ENCODE peak calls at places on chromosomes 13 and 19, in seven cellular contexts. E, W, T, B, U, N and R are unnamed samples.
A peak's percentile ranks its signal among the peaks of the same experiment; 100 is the strongest.

GRCh38 chr13:112655898-112656297 is 33.9 kb upstream of the ATP11A start:
- DNase-seq in U (no peak), B (no peak), N (no peak), E (no peak), W (no peak), T (no peak), R (no peak)

GRCh38 chr19:16139752-16140151 is 3.7 kb upstream of the HSH2D start:
- DNase-seq in B (no peak), N (no peak), T (peak; percentile 84), W (no peak), U (no peak), E (no peak), R (no peak)

GRCh38 chr13:43583331-43583730 is 203.4 kb downstream of the ENOX1 start:
- DNase-seq in W (no peak), N (no peak), E (no peak), U (no peak), T (no peak), B (no peak), R (no peak)

GRCh38 chr13:19587635-19588300 is 26.4 kb upstream of the TPTE2 start:
- DNase-seq in N (peak; percentile 70), W (peak; percentile 47), E (peak; percentile 27), U (no peak), T (no peak), B (peak; percentile 45), R (peak; percentile 70)

GRCh38 chr19:35363711-35364425 is 5.6 kb downstream of the FFAR3 start:
- DNase-seq in E (no peak), W (no peak), N (no peak), T (no peak), B (no peak), U (no peak), R (no peak)

GRCh38 chr19:10074153-10074552 is 12.0 kb upstream of the SHFL start:
- DNase-seq in W (peak; percentile 79), E (peak; percentile 40), U (no peak), T (no peak), N (peak; percentile 60), B (no peak), R (no peak)

GRCh38 chr13:69198706-69199105 is 908.9 kb upstream of the ATXN8OS start:
- DNase-seq in U (no peak), T (no peak), N (no peak), E (no peak), B (peak; percentile 42), W (no peak), R (no peak)

GRCh38 chr13:19910336-19911072 is 47.1 kb upstream of the ZMYM5 start:
- DNase-seq in N (no peak), T (no peak), E (peak; percentile 43), U (no peak), B (no peak), W (no peak), R (no peak)

GRCh38 chr13:99704390-99704789 is 203.1 kb downstream of the TM9SF2 start:
- DNase-seq in E (no peak), B (no peak), U (no peak), W (no peak), T (no peak), N (no peak), R (no peak)

GRCh38 chr13:37453246-37453645 is 145.3 kb downstream of the POSTN start:
- DNase-seq in U (no peak), N (no peak), W (no peak), B (no peak), E (no peak), T (no peak), R (no peak)

GRCh38 chr13:36673838-36674326 is at the start of gene SERTM1:
- DNase-seq in N (no peak), B (peak; percentile 82), W (no peak), U (peak; percentile 81), T (no peak), E (no peak), R (no peak)

GRCh38 chr19:58170860-58171259 is 12.0 kb upstream of the ZNF274 start:
- DNase-seq in W (no peak), B (no peak), U (no peak), E (no peak), N (no peak), T (no peak), R (peak; percentile 38)

DNA sequence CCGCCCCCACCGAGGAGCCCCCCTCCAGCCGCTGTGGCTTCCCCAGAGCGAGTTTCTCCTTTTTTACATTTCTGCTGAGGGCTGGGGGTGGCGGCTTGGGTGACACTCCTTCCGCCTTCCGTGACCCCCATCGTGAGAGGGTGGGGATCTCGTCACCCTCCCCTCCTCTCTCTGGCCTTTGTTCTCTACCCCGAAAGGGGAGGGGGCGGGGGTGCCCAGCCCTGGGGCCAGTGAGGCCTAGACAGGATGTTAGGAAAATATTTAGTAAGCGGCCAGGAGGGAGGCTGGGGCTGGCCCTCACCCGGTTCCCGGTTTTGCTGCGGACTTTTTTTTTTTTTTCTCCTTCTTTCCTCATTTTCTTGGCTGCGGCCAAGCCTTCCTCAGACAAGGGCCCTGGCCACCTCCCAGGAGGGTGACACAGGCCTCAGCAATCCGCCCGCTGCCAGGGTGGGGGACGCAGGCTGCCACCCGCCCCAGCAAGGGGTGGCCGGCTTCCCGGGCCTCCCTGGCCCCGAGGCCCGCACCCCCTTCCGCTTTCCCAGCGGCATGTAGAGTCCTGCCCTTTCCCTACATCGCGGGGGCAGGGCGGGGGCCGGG is 3.9 kb downstream of the MIDN start:
- DNase-seq in E (no peak), U (no peak), B (peak; percentile 55), N (no peak), W (peak; percentile 70), T (no peak), R (peak; percentile 68)
- TF ChIP-seq JUND in E (peak; percentile 46), U (no peak), B (peak; percentile 52), N (no peak), W (no peak), T (no peak), R (no peak)

GRCh38 chr19:38695319-38695683 is 47.9 kb downstream of the ACTN4 start:
- DNase-seq in B (no peak), E (no peak), W (no peak), N (no peak), T (no peak), U (no peak), R (no peak)

GRCh38 chr19:38692458-38693379 is 45.3 kb downstream of the ACTN4 start:
- DNase-seq in N (no peak), U (no peak), B (peak; percentile 60), W (no peak), E (no peak), T (no peak), R (no peak)

GRCh38 chr19:38691938-38692457 is 44.5 kb downstream of the ACTN4 start:
- DNase-seq in B (peak; percentile 89), W (no peak), N (no peak), U (no peak), E (peak; percentile 78), T (no peak), R (no peak)

GRCh38 chr19:38695832-38696732 is 48.2 kb downstream of the CAPN12 start:
- DNase-seq in E (no peak), W (no peak), N (no peak), U (no peak), T (no peak), B (peak; percentile 74), R (no peak)

DNA sequence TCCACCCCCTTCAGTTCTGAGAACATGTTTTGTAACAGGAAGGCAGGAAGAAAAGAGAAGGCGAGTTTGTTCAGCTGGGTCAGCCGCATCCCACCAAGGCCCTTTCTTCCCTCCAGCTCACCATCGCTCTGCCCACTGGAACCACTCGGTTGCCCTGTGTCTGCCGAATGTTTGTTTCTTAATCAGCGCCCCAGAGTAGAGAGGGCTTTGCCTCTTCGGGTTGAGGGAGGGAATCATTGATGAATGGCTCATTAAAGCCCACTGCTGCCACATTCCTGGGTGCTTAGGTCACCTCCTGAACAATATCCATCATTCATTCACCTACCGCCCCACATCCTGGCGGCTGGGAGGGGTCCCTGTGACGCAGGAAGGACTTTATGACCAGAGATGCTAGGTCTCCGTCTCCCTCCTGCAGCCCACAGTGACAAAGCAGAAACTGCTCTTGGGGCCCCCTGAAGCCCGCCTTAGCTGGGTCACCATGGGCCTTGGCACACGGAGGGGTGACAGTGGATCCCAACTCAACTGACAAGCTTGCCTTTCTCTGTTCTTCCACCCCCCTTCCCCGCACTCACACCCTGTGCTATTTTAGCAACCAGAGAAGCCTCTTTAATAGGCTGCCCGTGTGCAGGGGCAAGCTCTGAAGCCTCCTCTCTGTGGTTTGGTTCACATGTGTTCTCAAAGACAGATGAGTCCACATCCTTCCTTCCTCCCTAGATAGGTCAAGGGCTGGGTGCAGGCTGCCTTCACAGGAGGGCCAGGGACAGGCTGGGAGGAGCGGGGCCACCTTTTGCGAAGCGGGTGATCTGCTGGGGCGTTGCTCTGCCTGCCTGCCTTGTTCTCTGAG is 46.2 kb downstream of the ACTN4 start:
- DNase-seq in T (no peak), N (peak; percentile 81), U (no peak), E (peak; percentile 91), W (no peak), B (no peak), R (no peak)
- TF ChIP-seq JUND in T (no peak), N (peak; percentile 46), U (peak; percentile 95), E (peak; percentile 92), W (peak; percentile 4), B (no peak), R (no peak)

GRCh38 chr13:52706074-52706473 is 33.5 kb downstream of the CNMD start:
- DNase-seq in T (no peak), N (no peak), W (no peak), E (no peak), U (no peak), B (no peak), R (no peak)

GRCh38 chr13:52707375-52707774 is 32.2 kb downstream of the CNMD start:
- DNase-seq in B (peak; percentile 32), T (no peak), W (no peak), U (no peak), N (no peak), E (no peak), R (no peak)

GRCh38 chr13:52696566-52696965 is 43.1 kb downstream of the CNMD start:
- DNase-seq in U (no peak), B (no peak), W (no peak), E (no peak), T (no peak), N (no peak), R (no peak)

GRCh38 chr13:52703482-52703881 is 36.1 kb downstream of the CNMD start:
- DNase-seq in B (no peak), W (no peak), E (no peak), U (no peak), T (no peak), N (no peak), R (no peak)

DNA sequence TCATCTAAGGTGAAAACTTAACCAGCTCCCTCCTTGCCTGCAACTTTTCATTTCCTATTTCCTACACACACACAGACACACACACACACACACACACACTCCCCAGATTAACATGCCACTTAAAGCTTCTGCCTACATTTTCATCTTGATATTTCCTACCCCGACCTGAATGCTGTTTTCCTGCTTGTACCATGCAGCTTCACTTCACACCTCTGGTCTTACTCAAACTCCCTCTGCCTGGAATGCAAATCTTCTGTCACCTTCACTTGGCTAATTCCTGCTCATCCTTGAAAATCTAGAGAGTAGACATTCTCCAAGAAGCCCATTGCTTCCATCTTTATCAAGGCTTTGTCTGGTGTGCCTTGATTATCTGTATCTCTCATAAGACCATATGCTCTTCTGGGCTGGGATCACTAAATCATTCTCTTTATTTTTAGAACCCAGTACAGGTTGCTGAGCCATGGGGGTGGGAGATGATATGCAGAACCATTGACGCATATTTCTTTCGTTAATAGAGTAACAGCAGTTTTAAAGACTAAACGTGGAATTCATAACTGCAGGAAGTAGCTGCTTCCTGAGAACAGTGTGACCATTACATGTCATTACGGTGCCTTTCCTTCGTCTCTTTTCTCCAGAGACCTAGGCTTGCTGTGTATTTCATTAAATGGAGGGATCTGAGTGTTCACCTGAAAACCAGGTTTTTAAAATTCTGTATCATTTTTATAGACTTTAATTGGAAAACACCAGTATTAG is 37.7 kb downstream of the CNMD start:
- DNase-seq in E (no peak), U (no peak), T (no peak), B (no peak), W (peak; percentile 5), N (no peak), R (no peak)
- TF ChIP-seq JUND in E (no peak), U (no peak), T (no peak), B (no peak), W (no peak), N (no peak), R (no peak)

GRCh38 chr19:31378404-31378803 is 29.2 kb upstream of the TSHZ3 start:
- DNase-seq in T (no peak), N (peak; percentile 4), W (peak; percentile 6), E (no peak), U (no peak), B (peak; percentile 75), R (no peak)
- TF ChIP-seq JUND in T (no peak), N (no peak), W (no peak), E (no peak), U (no peak), B (peak; percentile 92), R (no peak)